ENCODE peak calls at places on chromosomes 16 and 17, in four cellular contexts. K is AML-193; I is naive thymus-derived CD8-positive, alpha-beta T cell; W is mesendoderm. A is an unnamed sample.

GRCh38 chr17:76022285-76022684 is 4.8 kb downstream of the EVPL start:
- DNase-seq in K (no peak), W (no peak), I (no peak), A (no peak)

GRCh38 chr17:51119415-51120356 is 982 bp downstream of the SPAG9 start:
- DNase-seq in W (peak), I (no peak), K (peak), A (peak)

GRCh38 chr17:29677139-29677834 is 54.6 kb upstream of the CORO6 start:
- DNase-seq in I (no peak), K (no peak), W (no peak), A (no peak)

GRCh38 chr17:82418001-82418986 is at the start of the genes HEXD and OGFOD3:
- DNase-seq in I (peak), W (peak), K (peak), A (peak)

GRCh38 chr17:13541032-13541480 is 60.7 kb downstream of the HS3ST3A1 start:
- DNase-seq in W (no peak), K (no peak), I (no peak), A (no peak)

GRCh38 chr16:67301080-67301757 is 21.9 kb downstream of the PLEKHG4 start:
- DNase-seq in W (no peak), K (no peak), I (no peak), A (no peak)

GRCh38 chr16:85418978-85419491 is 194.1 kb upstream of the GSE1 start:
- DNase-seq in K (no peak), W (no peak), I (no peak), A (no peak)

GRCh38 chr17:41695134-41695661 is 6.5 kb downstream of the EIF1 start:
- DNase-seq in K (no peak), W (no peak), I (no peak), A (no peak)

A was measured in effector memory CD4-positive, alpha-beta T cell.